ENCODE peak calls at places on chromosome 1, in eight cellular contexts. One of them, this sample, is unnamed.

GRCh38 chr1:197269053-197269452 is 1.0 kb downstream of the CRB1 start:
- DNase-seq in NCI-H146: peak; percentile 25
- DNase-seq in HT1080: no peak
- DNase-seq in Kasumi-1: no peak
- DNase-seq in stimulated activated CD8-positive, alpha-beta memory T cell treated with anti-CD3 and anti-CD28 coated beads, Interleukin-12 subunit alpha, Interleukin-12 subunit beta, amount 100 ng/mL, for 1 hour: no peak
- DNase-seq in DMS 273 treated with DMSO at 0.1 percent for 48 hours: no peak
- DNase-seq in natural killer cell treated with Interleukin-12 subunit alpha and Interleukin-12 subunit beta and Interleukin-15 and Interleukin-18, amount 100 ng/mL, for 72 hours: no peak
- DNase-seq in NCI-H1092: peak; percentile 85
- DNase-seq in this sample: no peak

GRCh38 chr1:184056921-184057496 is 5.5 kb downstream of the TSEN15 start:
- DNase-seq in natural killer cell treated with Interleukin-12 subunit alpha and Interleukin-12 subunit beta and Interleukin-15 and Interleukin-18, amount 100 ng/mL, for 72 hours: no peak
- DNase-seq in DMS 273 treated with DMSO at 0.1 percent for 48 hours: no peak
- DNase-seq in HT1080: peak; percentile 72
- DNase-seq in Kasumi-1: no peak
- DNase-seq in stimulated activated CD8-positive, alpha-beta memory T cell treated with anti-CD3 and anti-CD28 coated beads, Interleukin-12 subunit alpha, Interleukin-12 subunit beta, amount 100 ng/mL, for 1 hour: no peak
- DNase-seq in NCI-H146: no peak
- DNase-seq in NCI-H1092: no peak
- DNase-seq in this sample: peak; percentile 78

GRCh38 chr1:99115231-99115630 is 110.6 kb upstream of the PLPPR5 start:
- DNase-seq in natural killer cell treated with Interleukin-12 subunit alpha and Interleukin-12 subunit beta and Interleukin-15 and Interleukin-18, amount 100 ng/mL, for 72 hours: no peak
- DNase-seq in DMS 273 treated with DMSO at 0.1 percent for 48 hours: no peak
- DNase-seq in NCI-H146: no peak
- DNase-seq in stimulated activated CD8-positive, alpha-beta memory T cell treated with anti-CD3 and anti-CD28 coated beads, Interleukin-12 subunit alpha, Interleukin-12 subunit beta, amount 100 ng/mL, for 1 hour: no peak
- DNase-seq in HT1080: no peak
- DNase-seq in Kasumi-1: no peak
- DNase-seq in NCI-H1092: no peak
- DNase-seq in this sample: no peak

GRCh38 chr1:235657747-235658526 is 8.4 kb upstream of the GNG4 start:
- DNase-seq in DMS 273 treated with DMSO at 0.1 percent for 48 hours: no peak
- DNase-seq in HT1080: no peak
- DNase-seq in NCI-H1092: no peak
- DNase-seq in stimulated activated CD8-positive, alpha-beta memory T cell treated with anti-CD3 and anti-CD28 coated beads, Interleukin-12 subunit alpha, Interleukin-12 subunit beta, amount 100 ng/mL, for 1 hour: no peak
- DNase-seq in natural killer cell treated with Interleukin-12 subunit alpha and Interleukin-12 subunit beta and Interleukin-15 and Interleukin-18, amount 100 ng/mL, for 72 hours: no peak
- DNase-seq in Kasumi-1: no peak
- DNase-seq in NCI-H146: peak; percentile 20
- DNase-seq in this sample: no peak

GRCh38 chr1:101993703-101994102 is 3.0 kb downstream of the OLFM3 start:
- DNase-seq in Kasumi-1: peak; percentile 18
- DNase-seq in NCI-H1092: no peak
- DNase-seq in DMS 273 treated with DMSO at 0.1 percent for 48 hours: no peak
- DNase-seq in natural killer cell treated with Interleukin-12 subunit alpha and Interleukin-12 subunit beta and Interleukin-15 and Interleukin-18, amount 100 ng/mL, for 72 hours: no peak
- DNase-seq in NCI-H146: no peak
- DNase-seq in HT1080: no peak
- DNase-seq in stimulated activated CD8-positive, alpha-beta memory T cell treated with anti-CD3 and anti-CD28 coated beads, Interleukin-12 subunit alpha, Interleukin-12 subunit beta, amount 100 ng/mL, for 1 hour: no peak
- DNase-seq in this sample: no peak

GRCh38 chr1:231613419-231614349 is 12.9 kb upstream of the DISC1 start:
- DNase-seq in NCI-H1092: no peak
- DNase-seq in NCI-H146: no peak
- DNase-seq in Kasumi-1: peak; percentile 55
- DNase-seq in stimulated activated CD8-positive, alpha-beta memory T cell treated with anti-CD3 and anti-CD28 coated beads, Interleukin-12 subunit alpha, Interleukin-12 subunit beta, amount 100 ng/mL, for 1 hour: no peak
- DNase-seq in natural killer cell treated with Interleukin-12 subunit alpha and Interleukin-12 subunit beta and Interleukin-15 and Interleukin-18, amount 100 ng/mL, for 72 hours: no peak
- DNase-seq in HT1080: no peak
- DNase-seq in DMS 273 treated with DMSO at 0.1 percent for 48 hours: no peak
- DNase-seq in this sample: no peak

GRCh38 chr1:228215663-228216116 is 7.8 kb downstream of the OBSCN start:
- DNase-seq in DMS 273 treated with DMSO at 0.1 percent for 48 hours: no peak
- DNase-seq in stimulated activated CD8-positive, alpha-beta memory T cell treated with anti-CD3 and anti-CD28 coated beads, Interleukin-12 subunit alpha, Interleukin-12 subunit beta, amount 100 ng/mL, for 1 hour: no peak
- DNase-seq in NCI-H1092: no peak
- DNase-seq in Kasumi-1: no peak
- DNase-seq in NCI-H146: no peak
- DNase-seq in natural killer cell treated with Interleukin-12 subunit alpha and Interleukin-12 subunit beta and Interleukin-15 and Interleukin-18, amount 100 ng/mL, for 72 hours: no peak
- DNase-seq in HT1080: no peak
- DNase-seq in this sample: no peak

GRCh38 chr1:70945266-70945665 is 102.3 kb downstream of the PTGER3 start:
- DNase-seq in Kasumi-1: no peak
- DNase-seq in stimulated activated CD8-positive, alpha-beta memory T cell treated with anti-CD3 and anti-CD28 coated beads, Interleukin-12 subunit alpha, Interleukin-12 subunit beta, amount 100 ng/mL, for 1 hour: no peak
- DNase-seq in DMS 273 treated with DMSO at 0.1 percent for 48 hours: no peak
- DNase-seq in HT1080: no peak
- DNase-seq in NCI-H146: no peak
- DNase-seq in natural killer cell treated with Interleukin-12 subunit alpha and Interleukin-12 subunit beta and Interleukin-15 and Interleukin-18, amount 100 ng/mL, for 72 hours: no peak
- DNase-seq in NCI-H1092: no peak
- DNase-seq in this sample: no peak

GRCh38 chr1:2946999-2947650 is 74.1 kb upstream of the ACTRT2 start:
- DNase-seq in HT1080: no peak
- DNase-seq in natural killer cell treated with Interleukin-12 subunit alpha and Interleukin-12 subunit beta and Interleukin-15 and Interleukin-18, amount 100 ng/mL, for 72 hours: peak; percentile 49
- DNase-seq in Kasumi-1: no peak
- DNase-seq in stimulated activated CD8-positive, alpha-beta memory T cell treated with anti-CD3 and anti-CD28 coated beads, Interleukin-12 subunit alpha, Interleukin-12 subunit beta, amount 100 ng/mL, for 1 hour: no peak
- DNase-seq in DMS 273 treated with DMSO at 0.1 percent for 48 hours: no peak
- DNase-seq in NCI-H146: no peak
- DNase-seq in NCI-H1092: no peak
- DNase-seq in this sample: no peak

GRCh38 chr1:2190491-2190976 is 4.0 kb downstream of the FAAP20 start:
- DNase-seq in NCI-H1092: no peak
- DNase-seq in HT1080: no peak
- DNase-seq in DMS 273 treated with DMSO at 0.1 percent for 48 hours: no peak
- DNase-seq in Kasumi-1: no peak
- DNase-seq in NCI-H146: no peak
- DNase-seq in stimulated activated CD8-positive, alpha-beta memory T cell treated with anti-CD3 and anti-CD28 coated beads, Interleukin-12 subunit alpha, Interleukin-12 subunit beta, amount 100 ng/mL, for 1 hour: no peak
- DNase-seq in natural killer cell treated with Interleukin-12 subunit alpha and Interleukin-12 subunit beta and Interleukin-15 and Interleukin-18, amount 100 ng/mL, for 72 hours: no peak
- DNase-seq in this sample: no peak

GRCh38 chr1:194378517-194378916 is 1192.1 kb upstream of the B3GALT2 start:
- DNase-seq in stimulated activated CD8-positive, alpha-beta memory T cell treated with anti-CD3 and anti-CD28 coated beads, Interleukin-12 subunit alpha, Interleukin-12 subunit beta, amount 100 ng/mL, for 1 hour: no peak
- DNase-seq in DMS 273 treated with DMSO at 0.1 percent for 48 hours: no peak
- DNase-seq in NCI-H1092: no peak
- DNase-seq in NCI-H146: no peak
- DNase-seq in natural killer cell treated with Interleukin-12 subunit alpha and Interleukin-12 subunit beta and Interleukin-15 and Interleukin-18, amount 100 ng/mL, for 72 hours: no peak
- DNase-seq in Kasumi-1: no peak
- DNase-seq in HT1080: no peak
- DNase-seq in this sample: no peak

GRCh38 chr1:67332653-67333529 is 25.2 kb downstream of the IL12RB2 start:
- DNase-seq in DMS 273 treated with DMSO at 0.1 percent for 48 hours: no peak
- DNase-seq in stimulated activated CD8-positive, alpha-beta memory T cell treated with anti-CD3 and anti-CD28 coated beads, Interleukin-12 subunit alpha, Interleukin-12 subunit beta, amount 100 ng/mL, for 1 hour: no peak
- DNase-seq in HT1080: no peak
- DNase-seq in NCI-H1092: no peak
- DNase-seq in natural killer cell treated with Interleukin-12 subunit alpha and Interleukin-12 subunit beta and Interleukin-15 and Interleukin-18, amount 100 ng/mL, for 72 hours: peak; percentile 70
- DNase-seq in Kasumi-1: no peak
- DNase-seq in NCI-H146: no peak
- DNase-seq in this sample: no peak

GRCh38 chr1:182601416-182601786 is 2.8 kb downstream of the RGS16 start:
- DNase-seq in natural killer cell treated with Interleukin-12 subunit alpha and Interleukin-12 subunit beta and Interleukin-15 and Interleukin-18, amount 100 ng/mL, for 72 hours: peak; percentile 80
- DNase-seq in NCI-H1092: peak; percentile 85
- DNase-seq in DMS 273 treated with DMSO at 0.1 percent for 48 hours: peak; percentile 63
- DNase-seq in NCI-H146: peak; percentile 89
- DNase-seq in Kasumi-1: peak; percentile 75
- DNase-seq in stimulated activated CD8-positive, alpha-beta memory T cell treated with anti-CD3 and anti-CD28 coated beads, Interleukin-12 subunit alpha, Interleukin-12 subunit beta, amount 100 ng/mL, for 1 hour: peak; percentile 61
- DNase-seq in HT1080: peak; percentile 44
- DNase-seq in this sample: no peak

GRCh38 chr1:209416009-209416408 is 167.5 kb upstream of the CAMK1G start:
- DNase-seq in NCI-H1092: no peak
- DNase-seq in DMS 273 treated with DMSO at 0.1 percent for 48 hours: no peak
- DNase-seq in HT1080: peak; percentile 83
- DNase-seq in stimulated activated CD8-positive, alpha-beta memory T cell treated with anti-CD3 and anti-CD28 coated beads, Interleukin-12 subunit alpha, Interleukin-12 subunit beta, amount 100 ng/mL, for 1 hour: no peak
- DNase-seq in NCI-H146: peak; percentile 14
- DNase-seq in Kasumi-1: no peak
- DNase-seq in natural killer cell treated with Interleukin-12 subunit alpha and Interleukin-12 subunit beta and Interleukin-15 and Interleukin-18, amount 100 ng/mL, for 72 hours: no peak
- DNase-seq in this sample: no peak

GRCh38 chr1:59333626-59334277 is 36.9 kb downstream of the FGGY start:
- DNase-seq in natural killer cell treated with Interleukin-12 subunit alpha and Interleukin-12 subunit beta and Interleukin-15 and Interleukin-18, amount 100 ng/mL, for 72 hours: peak; percentile 81
- DNase-seq in stimulated activated CD8-positive, alpha-beta memory T cell treated with anti-CD3 and anti-CD28 coated beads, Interleukin-12 subunit alpha, Interleukin-12 subunit beta, amount 100 ng/mL, for 1 hour: no peak
- DNase-seq in NCI-H146: no peak
- DNase-seq in Kasumi-1: no peak
- DNase-seq in NCI-H1092: no peak
- DNase-seq in DMS 273 treated with DMSO at 0.1 percent for 48 hours: no peak
- DNase-seq in HT1080: peak; percentile 77
- DNase-seq in this sample: no peak

GRCh38 chr1:3674100-3675094 is 22.1 kb downstream of the TP73 start:
- DNase-seq in stimulated activated CD8-positive, alpha-beta memory T cell treated with anti-CD3 and anti-CD28 coated beads, Interleukin-12 subunit alpha, Interleukin-12 subunit beta, amount 100 ng/mL, for 1 hour: no peak
- DNase-seq in DMS 273 treated with DMSO at 0.1 percent for 48 hours: peak; percentile 57
- DNase-seq in Kasumi-1: no peak
- DNase-seq in HT1080: no peak
- DNase-seq in NCI-H146: no peak
- DNase-seq in natural killer cell treated with Interleukin-12 subunit alpha and Interleukin-12 subunit beta and Interleukin-15 and Interleukin-18, amount 100 ng/mL, for 72 hours: peak; percentile 57
- DNase-seq in NCI-H1092: no peak
- DNase-seq in this sample: no peak

GRCh38 chr1:198088360-198089071 is 68.3 kb upstream of the NEK7 start:
- DNase-seq in natural killer cell treated with Interleukin-12 subunit alpha and Interleukin-12 subunit beta and Interleukin-15 and Interleukin-18, amount 100 ng/mL, for 72 hours: no peak
- DNase-seq in Kasumi-1: peak; percentile 57
- DNase-seq in NCI-H146: no peak
- DNase-seq in DMS 273 treated with DMSO at 0.1 percent for 48 hours: peak; percentile 2
- DNase-seq in HT1080: peak; percentile 3
- DNase-seq in stimulated activated CD8-positive, alpha-beta memory T cell treated with anti-CD3 and anti-CD28 coated beads, Interleukin-12 subunit alpha, Interleukin-12 subunit beta, amount 100 ng/mL, for 1 hour: no peak
- DNase-seq in NCI-H1092: no peak
- DNase-seq in this sample: no peak

GRCh38 chr1:236101233-236102200 is 36.6 kb upstream of the NID1 start:
- DNase-seq in Kasumi-1: no peak
- DNase-seq in DMS 273 treated with DMSO at 0.1 percent for 48 hours: no peak
- DNase-seq in NCI-H146: no peak
- DNase-seq in natural killer cell treated with Interleukin-12 subunit alpha and Interleukin-12 subunit beta and Interleukin-15 and Interleukin-18, amount 100 ng/mL, for 72 hours: no peak
- DNase-seq in HT1080: no peak
- DNase-seq in NCI-H1092: no peak
- DNase-seq in stimulated activated CD8-positive, alpha-beta memory T cell treated with anti-CD3 and anti-CD28 coated beads, Interleukin-12 subunit alpha, Interleukin-12 subunit beta, amount 100 ng/mL, for 1 hour: no peak
- DNase-seq in this sample: no peak

GRCh38 chr1:71908871-71909390 is 373.4 kb downstream of the NEGR1 start:
- DNase-seq in stimulated activated CD8-positive, alpha-beta memory T cell treated with anti-CD3 and anti-CD28 coated beads, Interleukin-12 subunit alpha, Interleukin-12 subunit beta, amount 100 ng/mL, for 1 hour: no peak
- DNase-seq in Kasumi-1: no peak
- DNase-seq in HT1080: no peak
- DNase-seq in natural killer cell treated with Interleukin-12 subunit alpha and Interleukin-12 subunit beta and Interleukin-15 and Interleukin-18, amount 100 ng/mL, for 72 hours: no peak
- DNase-seq in DMS 273 treated with DMSO at 0.1 percent for 48 hours: no peak
- DNase-seq in NCI-H146: peak; percentile 83
- DNase-seq in NCI-H1092: no peak
- DNase-seq in this sample: no peak

GRCh38 chr1:22681564-22682276 is 28.7 kb downstream of the C1QB start:
- DNase-seq in stimulated activated CD8-positive, alpha-beta memory T cell treated with anti-CD3 and anti-CD28 coated beads, Interleukin-12 subunit alpha, Interleukin-12 subunit beta, amount 100 ng/mL, for 1 hour: no peak
- DNase-seq in Kasumi-1: no peak
- DNase-seq in natural killer cell treated with Interleukin-12 subunit alpha and Interleukin-12 subunit beta and Interleukin-15 and Interleukin-18, amount 100 ng/mL, for 72 hours: no peak
- DNase-seq in DMS 273 treated with DMSO at 0.1 percent for 48 hours: no peak
- DNase-seq in HT1080: no peak
- DNase-seq in NCI-H1092: no peak
- DNase-seq in NCI-H146: no peak
- DNase-seq in this sample: no peak

GRCh38 chr1:7579831-7580804 is 191.0 kb upstream of the VAMP3 start:
- DNase-seq in NCI-H1092: no peak
- DNase-seq in HT1080: no peak
- DNase-seq in NCI-H146: no peak
- DNase-seq in natural killer cell treated with Interleukin-12 subunit alpha and Interleukin-12 subunit beta and Interleukin-15 and Interleukin-18, amount 100 ng/mL, for 72 hours: peak; percentile 56
- DNase-seq in DMS 273 treated with DMSO at 0.1 percent for 48 hours: no peak
- DNase-seq in stimulated activated CD8-positive, alpha-beta memory T cell treated with anti-CD3 and anti-CD28 coated beads, Interleukin-12 subunit alpha, Interleukin-12 subunit beta, amount 100 ng/mL, for 1 hour: no peak
- DNase-seq in Kasumi-1: no peak
- DNase-seq in this sample: no peak

GRCh38 chr1:109134423-109134822 is 20.5 kb downstream of the ELAPOR1 start:
- DNase-seq in Kasumi-1: no peak
- DNase-seq in NCI-H1092: no peak
- DNase-seq in HT1080: no peak
- DNase-seq in NCI-H146: peak; percentile 87
- DNase-seq in stimulated activated CD8-positive, alpha-beta memory T cell treated with anti-CD3 and anti-CD28 coated beads, Interleukin-12 subunit alpha, Interleukin-12 subunit beta, amount 100 ng/mL, for 1 hour: no peak
- DNase-seq in natural killer cell treated with Interleukin-12 subunit alpha and Interleukin-12 subunit beta and Interleukin-15 and Interleukin-18, amount 100 ng/mL, for 72 hours: no peak
- DNase-seq in DMS 273 treated with DMSO at 0.1 percent for 48 hours: no peak
- DNase-seq in this sample: no peak

GRCh38 chr1:208298593-208299233 is 54.5 kb upstream of the PLXNA2 start:
- DNase-seq in DMS 273 treated with DMSO at 0.1 percent for 48 hours: peak; percentile 51
- DNase-seq in NCI-H1092: peak; percentile 90
- DNase-seq in NCI-H146: peak; percentile 35
- DNase-seq in natural killer cell treated with Interleukin-12 subunit alpha and Interleukin-12 subunit beta and Interleukin-15 and Interleukin-18, amount 100 ng/mL, for 72 hours: no peak
- DNase-seq in HT1080: no peak
- DNase-seq in stimulated activated CD8-positive, alpha-beta memory T cell treated with anti-CD3 and anti-CD28 coated beads, Interleukin-12 subunit alpha, Interleukin-12 subunit beta, amount 100 ng/mL, for 1 hour: no peak
- DNase-seq in Kasumi-1: no peak
- DNase-seq in this sample: no peak

This sample was measured in BJ.